ENCODE peak calls at places on chromosome 1, in five cellular contexts. B is choroid plexus epithelial cell, X is G401, Q is Caco-2, I is NCI-H446 treated with DMSO at 0.1 percent for 48 hours. Z is an unnamed sample.
A peak's percentile ranks its signal among the peaks of the same experiment; 100 is the strongest.

GRCh38 chr1:28329395-28330153 is 734 bp downstream of the MED18 start:
- DNase-seq in B (peak; percentile 53), X (peak; percentile 16), Q (peak; percentile 39), I (no peak), Z (no peak)

GRCh38 chr1:30600706-30601105 is 122.7 kb downstream of the MATN1 start:
- DNase-seq in B (no peak), X (no peak), Q (no peak), I (no peak), Z (no peak)

GRCh38 chr1:29415156-29415830 is 179.0 kb downstream of the PTPRU start:
- DNase-seq in B (peak; percentile 15), X (no peak), Q (peak; percentile 56), I (no peak), Z (no peak)

GRCh38 chr1:153399401-153400055 is 8.7 kb upstream of the S100A8 start:
- DNase-seq in B (no peak), X (no peak), Q (no peak), I (no peak), Z (no peak)

GRCh38 chr1:245704765-245705164 is 550.0 kb downstream of the KIF26B start:
- DNase-seq in B (peak; percentile 50), X (no peak), Q (no peak), I (no peak), Z (no peak)

GRCh38 chr1:205041998-205042910 is 758 bp upstream of the CNTN2 start:
- DNase-seq in B (no peak), X (peak; percentile 91), Q (no peak), I (peak; percentile 84), Z (no peak)

GRCh38 chr1:68600049-68600661 is 103.3 kb upstream of the DEPDC1 start:
- DNase-seq in B (peak; percentile 34), X (no peak), Q (no peak), I (peak; percentile 21), Z (no peak)

GRCh38 chr1:172980456-172980855 is 70.3 kb downstream of the TNFSF18 start:
- DNase-seq in B (peak; percentile 78), X (no peak), Q (no peak), I (no peak), Z (no peak)

GRCh38 chr1:23801338-23801748 is 789 bp upstream of the GALE start:
- DNase-seq in B (no peak), X (peak; percentile 38), Q (no peak), I (no peak), Z (no peak)

GRCh38 chr1:29991025-29991424 is 732.4 kb downstream of the MATN1 start:
- DNase-seq in B (no peak), X (no peak), Q (no peak), I (no peak), Z (no peak)

GRCh38 chr1:8789314-8790214 is 27.9 kb downstream of the RERE start:
- DNase-seq in B (no peak), X (no peak), Q (peak; percentile 91), I (no peak), Z (no peak)

GRCh38 chr1:243713470-243714186 is 136.4 kb downstream of the AKT3 start:
- DNase-seq in B (peak; percentile 47), X (peak; percentile 68), Q (no peak), I (peak; percentile 98), Z (no peak)

GRCh38 chr1:160665330-160666078 is 18.7 kb upstream of the SLAMF1 start:
- DNase-seq in B (peak; percentile 28), X (no peak), Q (no peak), I (no peak), Z (no peak)